ENCODE peak calls at places on chromosomes 12 and 14, in five cellular contexts. One of them, this sample, is unnamed.
A peak's percentile ranks its signal among the peaks of the same experiment; 100 is the strongest.

GRCh38 chr12:31651893-31652521 is 7.5 kb upstream of the ETFBKMT start:
- DNase-seq in activated CD8-positive, alpha-beta memory T cell treated with anti-CD3 and anti-CD28 coated beads for 4 hours: no peak
- DNase-seq in upper lobe of right lung: no peak
- DNase-seq in CD8-positive, alpha-beta T cell: no peak
- DNase-seq in BE2C: peak; percentile 81
- DNase-seq in this sample: peak; percentile 60

GRCh38 chr12:131287938-131288797 is 334.5 kb downstream of the ADGRD1 start:
- DNase-seq in activated CD8-positive, alpha-beta memory T cell treated with anti-CD3 and anti-CD28 coated beads for 4 hours: no peak
- DNase-seq in upper lobe of right lung: peak; percentile 32
- DNase-seq in CD8-positive, alpha-beta T cell: no peak
- DNase-seq in BE2C: no peak
- DNase-seq in this sample: no peak

GRCh38 chr14:73815849-73816816 is 35.5 kb upstream of the PTGR2 start:
- DNase-seq in activated CD8-positive, alpha-beta memory T cell treated with anti-CD3 and anti-CD28 coated beads for 4 hours: no peak
- DNase-seq in upper lobe of right lung: no peak
- DNase-seq in CD8-positive, alpha-beta T cell: no peak
- DNase-seq in BE2C: no peak
- DNase-seq in this sample: no peak

GRCh38 chr12:5567021-5567744 is 135.3 kb downstream of the NTF3 start:
- DNase-seq in activated CD8-positive, alpha-beta memory T cell treated with anti-CD3 and anti-CD28 coated beads for 4 hours: no peak
- DNase-seq in upper lobe of right lung: no peak
- DNase-seq in CD8-positive, alpha-beta T cell: no peak
- DNase-seq in BE2C: peak; percentile 16
- DNase-seq in this sample: no peak

GRCh38 chr14:69088523-69089445 is 64.1 kb downstream of the DCAF5 start:
- DNase-seq in activated CD8-positive, alpha-beta memory T cell treated with anti-CD3 and anti-CD28 coated beads for 4 hours: no peak
- DNase-seq in upper lobe of right lung: no peak
- DNase-seq in CD8-positive, alpha-beta T cell: no peak
- DNase-seq in BE2C: no peak
- DNase-seq in this sample: no peak

GRCh38 chr14:72906879-72907278 is 13.0 kb upstream of the DPF3 start:
- DNase-seq in activated CD8-positive, alpha-beta memory T cell treated with anti-CD3 and anti-CD28 coated beads for 4 hours: no peak
- DNase-seq in upper lobe of right lung: no peak
- DNase-seq in CD8-positive, alpha-beta T cell: no peak
- DNase-seq in BE2C: no peak
- DNase-seq in this sample: no peak

GRCh38 chr12:28086521-28086920 is 103.7 kb upstream of the CCDC91 start:
- DNase-seq in activated CD8-positive, alpha-beta memory T cell treated with anti-CD3 and anti-CD28 coated beads for 4 hours: no peak
- DNase-seq in upper lobe of right lung: no peak
- DNase-seq in CD8-positive, alpha-beta T cell: no peak
- DNase-seq in BE2C: no peak
- DNase-seq in this sample: no peak

GRCh38 chr12:67322580-67322979 is 53.4 kb downstream of the CAND1 start:
- DNase-seq in activated CD8-positive, alpha-beta memory T cell treated with anti-CD3 and anti-CD28 coated beads for 4 hours: no peak
- DNase-seq in upper lobe of right lung: no peak
- DNase-seq in CD8-positive, alpha-beta T cell: no peak
- DNase-seq in BE2C: no peak
- DNase-seq in this sample: no peak

GRCh38 chr14:98564541-98564940 is 707.5 kb downstream of the BCL11B start:
- DNase-seq in activated CD8-positive, alpha-beta memory T cell treated with anti-CD3 and anti-CD28 coated beads for 4 hours: no peak
- DNase-seq in upper lobe of right lung: no peak
- DNase-seq in CD8-positive, alpha-beta T cell: no peak
- DNase-seq in BE2C: no peak
- DNase-seq in this sample: no peak

GRCh38 chr14:89129570-89129969 is 287.5 kb downstream of the FOXN3 start:
- DNase-seq in activated CD8-positive, alpha-beta memory T cell treated with anti-CD3 and anti-CD28 coated beads for 4 hours: no peak
- DNase-seq in upper lobe of right lung: no peak
- DNase-seq in CD8-positive, alpha-beta T cell: no peak
- DNase-seq in BE2C: no peak
- DNase-seq in this sample: no peak

GRCh38 chr14:78341827-78342389 is 171.7 kb downstream of the NRXN3 start:
- DNase-seq in activated CD8-positive, alpha-beta memory T cell treated with anti-CD3 and anti-CD28 coated beads for 4 hours: no peak
- DNase-seq in upper lobe of right lung: no peak
- DNase-seq in CD8-positive, alpha-beta T cell: no peak
- DNase-seq in BE2C: no peak
- DNase-seq in this sample: no peak

GRCh38 chr12:121110211-121110940 is 22.3 kb upstream of the P2RX7 start:
- DNase-seq in activated CD8-positive, alpha-beta memory T cell treated with anti-CD3 and anti-CD28 coated beads for 4 hours: no peak
- DNase-seq in upper lobe of right lung: no peak
- DNase-seq in CD8-positive, alpha-beta T cell: peak; percentile 71
- DNase-seq in BE2C: peak; percentile 62
- DNase-seq in this sample: no peak